ENCODE peak calls at places on chromosome 22, in five cellular contexts. F is cardiac muscle cell, L is foreskin fibroblast, W is mammary epithelial cell, T is uterus. H is an unnamed sample.

GRCh38 chr22:37283393-37283937 is 1.2 kb downstream of the CYTH4 start:
- DNase-seq in F (peak), L (no peak), W (no peak), T (no peak), H (no peak)

GRCh38 chr22:50503475-50504145 is 3.9 kb downstream of the LMF2 start:
- DNase-seq in F (no peak), L (no peak), W (no peak), T (no peak), H (no peak)

GRCh38 chr22:33513388-33514336 is 406.6 kb downstream of the LARGE1 start:
- DNase-seq in F (no peak), L (no peak), W (no peak), T (no peak), H (peak)

GRCh38 chr22:26581026-26581425 is 8.9 kb downstream of the TPST2 start:
- DNase-seq in F (no peak), L (no peak), W (no peak), T (no peak), H (no peak)

GRCh38 chr22:46730568-46731245 is 7.3 kb downstream of the CERK start:
- DNase-seq in F (no peak), L (no peak), W (no peak), T (no peak), H (no peak)

GRCh38 chr22:46966846-46967245 is 204.4 kb downstream of the TBC1D22A start:
- DNase-seq in F (no peak), L (no peak), W (no peak), T (no peak), H (no peak)

GRCh38 chr22:46165975-46166374 is 15.6 kb downstream of the PPARA start:
- DNase-seq in F (no peak), L (peak), W (no peak), T (no peak), H (no peak)

GRCh38 chr22:37933711-37934376 is 19.6 kb downstream of the C22orf23 start:
- DNase-seq in F (peak), L (peak), W (peak), T (peak), H (peak)

GRCh38 chr22:33467718-33468117 is 409.5 kb upstream of the SYN3 start:
- DNase-seq in F (no peak), L (no peak), W (no peak), T (no peak), H (no peak)

GRCh38 chr22:23431337-23432072 is 148.6 kb downstream of the IGLL1 start:
- DNase-seq in F (peak), L (peak), W (no peak), T (no peak), H (no peak)

GRCh38 chr22:26853495-26853894 is 196.1 kb downstream of the MIAT start:
- DNase-seq in F (no peak), L (no peak), W (no peak), T (no peak), H (no peak)

GRCh38 chr22:38412435-38413084 is 42.4 kb downstream of the KCNJ4 start:
- DNase-seq in F (no peak), L (peak), W (no peak), T (peak), H (no peak)

GRCh38 chr22:37161442-37161841 is 11.7 kb upstream of the IL2RB start:
- DNase-seq in F (no peak), L (no peak), W (no peak), T (no peak), H (no peak)

GRCh38 chr22:24105018-24105360 is 76.3 kb upstream of the SUSD2 start:
- DNase-seq in F (no peak), L (peak), W (no peak), T (no peak), H (no peak)

GRCh38 chr22:25417792-25418191 is 146.7 kb upstream of the GRK3 start:
- DNase-seq in F (no peak), L (no peak), W (no peak), T (no peak), H (no peak)

GRCh38 chr22:25419247-25420113 is 145.0 kb upstream of the GRK3 start:
- DNase-seq in F (no peak), L (peak), W (no peak), T (no peak), H (no peak)

GRCh38 chr22:25420471-25420924 is 144.0 kb upstream of the GRK3 start:
- DNase-seq in F (no peak), L (no peak), W (no peak), T (no peak), H (no peak)

DNA sequence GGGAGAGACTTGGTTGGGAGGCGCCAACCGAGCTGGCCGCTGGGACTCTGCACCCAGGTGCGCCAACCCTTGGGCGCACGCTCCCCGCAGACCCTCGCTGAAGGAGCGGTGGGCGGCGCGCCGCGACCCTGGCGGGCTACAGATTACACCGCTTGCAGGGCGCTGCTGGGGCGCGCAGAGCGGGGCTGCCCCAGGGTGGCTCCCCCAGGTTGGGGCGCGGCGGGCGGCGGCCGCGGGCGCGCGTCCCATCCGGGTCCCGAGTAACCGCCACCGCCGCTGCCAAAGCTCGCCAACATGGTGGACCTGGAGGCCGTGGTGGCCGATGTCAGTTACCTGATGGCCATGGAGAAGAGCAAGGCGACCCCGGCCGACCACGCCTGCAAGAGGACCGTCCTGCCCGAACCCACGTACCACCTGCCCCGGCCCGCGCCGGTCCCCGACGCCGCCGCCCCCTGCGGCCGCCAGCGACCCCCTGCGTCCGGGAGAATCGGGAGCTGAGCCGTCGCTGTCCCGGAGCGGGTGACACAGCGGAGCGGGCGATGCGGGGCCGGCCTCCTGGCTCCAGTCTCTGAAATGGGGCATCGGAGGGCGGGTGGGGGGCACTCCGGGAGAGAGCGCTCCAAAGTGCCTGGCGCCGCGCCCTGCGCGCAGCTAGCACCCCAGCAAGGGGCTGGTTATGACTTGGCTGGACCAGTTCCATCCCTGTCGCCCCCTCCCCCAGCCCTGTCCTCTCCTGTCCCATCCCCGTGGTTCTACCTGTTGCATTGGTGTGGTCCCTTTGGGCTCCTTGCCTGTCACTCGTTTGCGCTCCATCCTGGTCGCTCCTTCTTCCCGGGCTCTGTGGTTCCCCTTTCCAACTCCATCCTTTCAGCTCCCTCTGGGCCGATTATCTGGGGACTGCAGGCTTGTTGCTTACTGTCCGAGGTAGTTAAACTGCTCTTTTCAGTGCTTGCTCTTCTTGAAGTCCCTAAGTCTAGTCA is 143.3 kb upstream of the GRK3 start:
- DNase-seq in F (no peak), L (peak), W (no peak), T (no peak), H (no peak)
- TF ChIP-seq CTCF in F (no peak), L (no peak), W (no peak), T (no peak), H (no peak)

DNA sequence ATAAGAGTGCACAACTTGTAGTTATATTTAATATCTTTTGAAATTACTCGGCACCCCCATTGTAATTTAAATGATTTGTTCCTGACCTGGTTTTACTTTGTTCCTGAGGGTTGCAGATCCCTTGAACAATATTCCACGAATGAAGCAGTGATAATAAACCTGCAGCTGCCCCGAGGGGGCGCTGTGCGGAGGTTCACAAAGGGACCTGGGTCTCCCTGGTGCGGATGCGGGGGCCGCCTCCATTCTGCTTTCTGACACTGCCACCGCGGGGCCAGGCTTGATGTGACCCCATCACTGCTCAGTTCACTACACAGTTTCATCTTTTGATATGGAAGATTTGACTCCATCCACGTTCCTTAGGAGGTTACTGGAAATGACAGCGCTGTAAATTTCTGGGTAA is 62.9 kb upstream of the PRODH start:
- DNase-seq in F (peak), L (no peak), W (no peak), T (no peak), H (no peak)
- TF ChIP-seq CTCF in F (peak), L (no peak), W (peak), T (no peak), H (peak)

DNA sequence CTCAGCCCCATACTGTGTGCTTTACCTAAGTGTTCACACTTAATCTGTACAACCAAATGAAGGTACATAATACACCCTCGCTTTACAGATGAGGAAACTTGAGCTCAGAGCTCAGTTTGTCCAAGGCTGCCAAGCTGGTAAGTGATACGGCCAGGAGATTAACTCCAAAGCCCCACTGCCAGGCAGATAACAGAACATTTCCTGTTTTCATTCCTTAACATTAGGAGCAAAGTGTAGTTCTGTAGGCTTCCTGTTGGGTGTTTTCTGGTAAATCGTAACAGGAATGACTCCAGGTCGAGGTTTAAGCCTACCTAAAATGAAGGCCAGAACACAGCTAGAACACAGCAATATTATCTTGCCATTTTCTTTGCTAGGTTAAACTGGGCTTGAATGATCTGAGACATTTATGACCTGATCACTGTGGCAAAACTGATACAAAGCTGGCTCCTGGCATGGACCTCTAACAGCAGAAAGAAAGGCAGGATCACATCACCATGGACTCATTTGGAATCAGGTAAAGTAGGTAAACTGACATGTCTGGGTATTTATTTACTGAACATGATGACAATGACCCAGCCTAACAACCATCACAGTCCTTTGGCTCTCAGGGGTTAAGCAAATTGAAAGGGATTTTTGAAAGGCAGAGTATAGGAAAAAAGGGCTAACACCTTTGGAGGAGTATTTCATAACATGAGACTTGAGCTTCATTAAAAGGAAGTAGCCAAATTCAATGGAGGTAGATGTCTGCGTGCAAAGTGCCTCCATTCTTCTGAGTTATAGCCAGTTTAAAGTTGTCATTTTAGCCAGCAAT is 3.9 kb upstream of the NUP50 start:
- DNase-seq in F (no peak), L (peak), W (no peak), T (no peak), H (peak)
- TF ChIP-seq CTCF in F (no peak), L (no peak), W (no peak), T (no peak), H (peak)

DNA sequence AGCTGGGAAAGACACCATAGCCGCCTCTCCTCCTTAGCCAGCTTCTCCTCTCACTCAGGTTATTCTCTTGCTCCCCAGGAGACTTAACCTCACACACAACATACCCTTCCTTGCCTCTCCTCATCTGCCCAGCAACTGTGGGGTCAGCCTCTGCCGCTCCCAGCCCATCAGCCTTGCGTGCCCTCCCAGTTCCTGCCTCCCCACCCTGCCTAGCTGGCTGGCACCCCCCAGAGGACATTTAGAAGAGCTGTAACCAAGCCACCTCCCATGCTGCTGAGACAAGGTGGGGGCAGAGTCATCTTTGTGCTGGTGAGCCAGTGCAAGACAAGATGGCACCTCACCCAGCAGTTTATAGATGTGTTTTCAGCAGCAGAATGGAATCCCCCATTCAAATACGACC is 38.2 kb downstream of the TOM1 start:
- DNase-seq in F (no peak), L (no peak), W (no peak), T (no peak), H (no peak)
- TF ChIP-seq CTCF in F (no peak), L (no peak), W (no peak), T (no peak), H (no peak)

GRCh38 chr22:42836026-42836425 is 21.0 kb downstream of the ARFGAP3 start:
- DNase-seq in F (no peak), L (no peak), W (no peak), T (no peak), H (no peak)
- TF ChIP-seq CTCF in F (no peak), L (no peak), W (no peak), T (no peak), H (no peak)

GRCh38 chr22:48071305-48071704 is 1308.9 kb downstream of the TBC1D22A start:
- DNase-seq in F (no peak), L (no peak), W (no peak), T (no peak), H (no peak)

GRCh38 chr22:48070083-48070482 is 1307.6 kb downstream of the TBC1D22A start:
- DNase-seq in F (no peak), L (no peak), W (no peak), T (no peak), H (no peak)

GRCh38 chr22:48072777-48073176 is 1310.3 kb downstream of the TBC1D22A start:
- DNase-seq in F (no peak), L (no peak), W (no peak), T (no peak), H (no peak)

GRCh38 chr22:48071828-48072227 is 1309.4 kb downstream of the TBC1D22A start:
- DNase-seq in F (no peak), L (no peak), W (no peak), T (no peak), H (no peak)

DNA sequence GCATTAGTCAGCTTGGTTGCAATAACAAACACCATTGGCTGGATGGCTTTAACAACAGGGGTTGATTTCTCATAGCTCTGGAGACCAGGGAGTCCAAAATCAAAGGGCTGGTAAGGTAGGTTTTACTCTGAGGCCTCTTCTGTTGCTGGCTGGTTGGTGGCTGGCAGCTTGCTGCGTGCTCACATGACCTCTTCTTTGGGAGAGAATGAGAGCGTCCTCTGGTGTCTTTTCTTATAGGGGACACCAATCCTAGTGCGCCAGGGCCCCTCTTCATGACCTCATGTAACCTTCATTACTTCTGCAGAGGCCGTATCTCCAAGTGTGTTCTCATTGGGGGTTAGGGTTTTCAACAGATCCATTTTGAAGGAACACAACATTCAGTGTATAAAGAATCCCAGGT is 1308.3 kb downstream of the TBC1D22A start:
- DNase-seq in F (no peak), L (no peak), W (no peak), T (no peak), H (no peak)
- TF ChIP-seq CTCF in F (no peak), L (no peak), W (no peak), T (no peak), H (no peak)

DNA sequence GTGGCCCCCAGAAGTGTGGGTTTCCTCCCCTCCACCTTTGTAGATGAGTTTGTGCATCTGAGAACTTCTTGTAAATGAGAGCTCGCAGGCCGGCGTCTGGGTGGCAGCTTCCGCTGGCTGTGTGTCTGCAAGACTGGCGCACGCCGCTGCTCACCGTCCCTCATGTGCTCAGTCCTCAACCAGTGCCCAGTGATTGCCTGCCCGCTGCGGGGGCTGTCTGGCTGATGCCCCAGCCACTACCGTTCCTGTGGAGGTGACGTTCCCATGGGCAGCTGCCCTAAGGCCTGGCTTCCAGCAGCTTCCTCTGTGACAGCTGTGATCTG is 8.8 kb downstream of the TBX1 start:
- DNase-seq in F (no peak), L (no peak), W (no peak), T (no peak), H (no peak)
- TF ChIP-seq CTCF in F (no peak), L (no peak), W (no peak), T (no peak), H (no peak)

DNA sequence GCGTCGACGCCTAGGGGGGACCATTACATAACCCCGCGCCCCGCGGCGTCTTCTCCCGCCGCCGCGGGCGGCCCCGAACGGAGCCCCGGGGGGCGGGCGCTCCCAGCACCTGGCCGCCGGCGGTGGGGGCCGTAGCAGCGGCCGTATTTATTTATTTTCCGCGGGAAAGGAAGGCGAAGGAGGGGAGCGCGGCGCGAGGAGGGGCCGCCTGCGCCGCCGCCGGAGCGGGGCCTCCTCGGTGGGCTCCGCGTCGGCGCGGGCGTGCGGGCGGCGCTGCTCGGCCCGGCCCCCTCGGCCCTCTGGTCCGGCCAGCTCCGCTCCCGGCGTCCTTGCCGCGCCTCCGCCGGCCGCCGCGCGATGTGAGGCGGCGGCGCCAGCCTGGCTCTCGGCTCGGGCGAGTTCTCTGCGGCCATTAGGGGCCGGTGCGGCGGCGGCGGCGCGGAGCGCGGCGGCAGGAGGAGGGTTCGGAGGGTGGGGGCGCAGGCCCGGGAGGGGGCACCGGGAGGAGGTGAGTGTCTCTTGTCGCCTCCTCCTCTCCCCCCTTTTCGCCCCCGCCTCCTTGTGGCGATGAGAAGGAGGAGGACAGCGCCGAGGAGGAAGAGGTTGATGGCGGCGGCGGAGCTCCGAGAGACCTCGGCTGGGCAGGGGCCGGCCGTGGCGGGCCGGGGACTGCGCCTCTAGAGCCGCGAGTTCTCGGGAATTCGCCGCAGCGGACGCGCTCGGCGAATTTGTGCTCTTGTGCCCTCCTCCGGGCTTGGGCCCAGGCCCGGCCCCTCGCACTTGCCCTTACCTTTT is at the start of gene EP300:
- DNase-seq in F (peak), L (peak), W (peak), T (peak), H (peak)
- TF ChIP-seq CTCF in F (peak), L (peak), W (no peak), T (peak), H (peak)

DNA sequence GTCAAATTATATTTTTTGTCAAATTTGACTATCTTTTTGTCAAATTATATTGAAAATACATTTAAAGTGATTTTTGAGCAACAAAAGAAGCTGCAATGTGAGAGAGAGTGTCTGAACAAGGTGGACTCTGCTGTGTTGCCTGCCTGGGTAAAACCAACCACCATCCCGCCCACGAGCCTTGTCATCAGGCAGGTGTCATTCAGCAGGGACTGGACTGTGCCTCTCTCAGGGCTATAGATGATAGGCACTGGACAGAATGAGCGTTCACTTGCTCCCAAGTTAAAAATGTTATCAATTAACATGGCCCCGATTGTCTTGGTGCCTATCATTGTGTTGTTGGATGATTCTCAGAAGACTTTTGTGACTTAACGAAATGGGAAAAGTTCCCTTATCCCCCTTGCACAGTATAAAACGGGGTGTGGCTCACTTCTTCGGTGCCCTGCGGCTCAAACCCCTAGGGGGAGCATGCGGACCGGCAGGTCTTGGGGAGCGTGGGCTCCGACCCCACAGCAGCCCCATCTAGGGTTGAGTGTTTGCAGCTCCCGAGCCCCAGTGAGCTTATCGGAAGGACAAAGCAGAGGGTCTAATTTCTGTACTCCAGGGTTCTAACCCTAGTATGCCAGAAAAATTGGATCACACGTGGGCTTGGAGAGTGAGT is 1.7 kb downstream of the APOL5 start:
- DNase-seq in F (no peak), L (no peak), W (no peak), T (no peak), H (no peak)
- TF ChIP-seq CTCF in F (no peak), L (no peak), W (no peak), T (no peak), H (no peak)